ENCODE peak calls at places on chromosomes 2 and 18, in four cellular contexts. A is cardiac muscle cell; L is CD4-positive, CD25-positive, alpha-beta regulatory T cell; R is adrenal gland. H is an unnamed sample.

GRCh38 chr18:40355701-40356100 is 1599.3 kb upstream of the PIK3C3 start:
- DNase-seq in R (no peak), A (peak; percentile 21), L (no peak), H (no peak)

GRCh38 chr2:85648619-85649018 is 19.4 kb downstream of the SFTPB start:
- DNase-seq in R (no peak), A (peak; percentile 69), L (peak; percentile 57), H (no peak)

GRCh38 chr2:216473187-216473586 is 25.5 kb upstream of the RPL37A start:
- DNase-seq in L (no peak), A (no peak), R (no peak), H (no peak)

GRCh38 chr2:68809324-68810240 is 61.6 kb downstream of the BMP10 start:
- DNase-seq in L (no peak), A (no peak), R (no peak), H (no peak)

GRCh38 chr2:240217431-240218301 is 77.2 kb upstream of the OTOS start:
- DNase-seq in L (no peak), R (no peak), A (no peak), H (no peak)

GRCh38 chr2:1156526-1156925 is 205.9 kb downstream of the SNTG2 start:
- DNase-seq in L (no peak), A (no peak), R (no peak), H (no peak)

GRCh38 chr2:161134547-161135518 is 25.4 kb upstream of the TANK start:
- DNase-seq in A (peak; percentile 33), R (no peak), L (no peak), H (no peak)

GRCh38 chr2:149310349-149310748 is 20.0 kb upstream of the LYPD6 start:
- DNase-seq in R (no peak), L (no peak), A (no peak), H (no peak)

GRCh38 chr2:138559648-138560047 is 58.1 kb downstream of the SPOPL start:
- DNase-seq in L (no peak), A (no peak), R (no peak), H (no peak)

GRCh38 chr18:30967701-30968100 is 74.8 kb downstream of the DSC3 start:
- DNase-seq in L (no peak), R (no peak), A (no peak), H (no peak)

GRCh38 chr2:147033046-147033445 is 811.8 kb upstream of the ACVR2A start:
- DNase-seq in R (no peak), A (peak; percentile 25), L (no peak), H (no peak)

GRCh38 chr2:60356346-60356745 is 197.1 kb downstream of the BCL11A start:
- DNase-seq in R (no peak), A (no peak), L (no peak), H (no peak)

GRCh38 chr2:173354073-173354600 is 535 bp upstream of the CDCA7 start:
- DNase-seq in R (no peak), A (no peak), L (no peak), H (no peak)

GRCh38 chr2:54629914-54630609 is 93.4 kb upstream of the EML6 start:
- DNase-seq in R (peak; percentile 95), A (peak; percentile 46), L (no peak), H (no peak)

GRCh38 chr2:71746946-71747501 is 293.7 kb downstream of the DYSF start:
- DNase-seq in A (peak; percentile 55), R (peak; percentile 19), L (no peak), H (no peak)

GRCh38 chr2:168912466-168913170 is 11.5 kb downstream of the G6PC2 start:
- DNase-seq in R (peak; percentile 15), L (no peak), A (peak; percentile 53), H (no peak)

GRCh38 chr2:161165266-161165665 is 5.0 kb downstream of the TANK start:
- DNase-seq in R (no peak), A (peak; percentile 75), L (no peak), H (no peak)

GRCh38 chr2:240983361-240983995 is 14.9 kb upstream of the SNED1 start:
- DNase-seq in L (peak; percentile 48), R (no peak), A (peak; percentile 54), H (peak; percentile 27)

DNA sequence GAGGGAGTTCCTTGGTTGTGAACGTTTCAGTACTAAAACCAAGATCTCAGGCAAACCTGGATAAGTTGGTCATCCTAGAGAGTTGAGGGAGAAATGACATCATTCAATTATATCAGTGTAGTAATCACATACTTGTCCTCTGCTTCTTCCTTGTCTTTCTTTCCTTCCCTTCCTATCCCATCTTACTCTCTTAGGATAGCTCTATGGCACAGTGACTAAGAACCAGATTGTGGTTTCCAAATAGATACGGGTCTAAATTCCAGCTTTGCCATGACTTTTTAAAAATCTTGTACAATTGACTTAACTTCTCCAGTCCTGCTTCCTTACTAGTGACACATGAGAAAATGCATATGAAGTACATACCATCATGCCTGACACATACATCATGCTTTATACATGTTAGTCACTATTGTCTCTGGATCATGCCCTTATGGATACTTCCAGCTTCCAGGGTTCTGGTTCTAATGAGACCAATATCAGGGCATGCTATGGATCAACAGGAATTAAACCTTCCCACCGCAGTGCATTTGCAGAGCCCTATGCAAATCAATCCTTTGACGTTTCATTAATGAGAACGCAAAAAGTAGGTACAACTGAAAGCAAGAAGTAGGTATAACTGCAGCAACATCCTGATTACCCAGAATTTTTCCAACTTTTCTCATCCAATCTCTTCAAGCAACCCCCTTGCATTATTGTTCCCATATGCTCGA is 168.0 kb upstream of the KLF7 start:
- DNase-seq in L (no peak), R (no peak), A (peak; percentile 42), H (no peak)
- H3K4me1 ChIP-seq in L (peaks cover 5% of the 10 kb centered on the region), R (peaks cover 12% of the 10 kb centered on the region), A (peaks cover 13% of the 10 kb centered on the region), H (peaks cover 20% of the 10 kb centered on the region)

DNA sequence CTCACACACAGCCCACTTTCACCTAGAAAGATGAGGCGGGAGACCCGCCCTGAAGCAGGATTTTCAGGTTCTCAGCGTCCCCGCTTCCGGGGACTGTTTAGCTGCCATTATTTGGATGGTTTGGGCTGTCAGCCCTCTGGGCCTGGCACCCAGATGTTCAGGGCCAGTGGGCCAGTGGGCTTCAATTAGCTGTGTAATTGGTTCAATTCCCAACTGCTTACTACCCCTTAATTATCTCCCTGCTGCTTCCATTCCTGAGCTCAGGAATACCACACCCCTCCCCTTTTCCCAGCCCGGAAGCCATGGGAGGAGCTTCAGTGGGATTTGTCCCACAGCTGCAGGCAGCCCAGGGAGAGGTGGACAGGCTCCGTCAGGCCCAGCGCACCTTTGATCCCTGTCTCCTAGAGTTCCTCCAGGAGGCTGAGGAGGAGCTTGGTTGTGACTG is 114.1 kb upstream of the MYCN start:
- DNase-seq in A (no peak), L (no peak), R (no peak), H (no peak)
- H3K27ac ChIP-seq in A (no peak overlapping the region), L (no peak overlapping the region), R (no peak overlapping the region), H (no peak overlapping the region)

DNA sequence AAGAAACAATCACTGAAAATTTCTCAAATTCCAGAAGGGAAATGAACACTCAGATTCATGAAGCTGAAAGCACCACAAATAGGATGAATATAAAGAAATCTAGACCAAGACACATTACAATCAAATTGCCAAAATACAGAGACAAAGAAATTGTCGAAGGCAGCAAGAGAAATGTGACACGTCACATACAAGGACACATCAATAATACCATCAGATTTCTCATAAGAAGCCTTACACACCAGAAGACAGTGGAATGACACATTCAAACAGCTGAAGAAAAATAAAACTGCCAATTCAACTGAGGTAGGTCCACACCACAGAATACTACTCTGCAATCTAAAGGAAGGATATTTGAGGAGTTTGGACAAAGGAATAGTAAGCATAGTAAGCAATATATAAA is 27.4 kb downstream of the SRD5A2 start:
- DNase-seq in R (no peak), L (no peak), A (no peak), H (no peak)
- H3K9me3 ChIP-seq in R (no peaks in the 10 kb centered on the region), L (no peaks in the 10 kb centered on the region), A (no peaks in the 10 kb centered on the region), H (no peaks in the 10 kb centered on the region)

GRCh38 chr2:109230980-109231420 is 102.0 kb downstream of the SH3RF3 start:
- DNase-seq in L (no peak), R (no peak), A (no peak), H (no peak)
- H3K4me1 ChIP-seq in L (no peaks in the 10 kb centered on the region), R (peaks cover 7% of the 10 kb centered on the region), A (peaks cover 9% of the 10 kb centered on the region), H (no peaks in the 10 kb centered on the region)

DNA sequence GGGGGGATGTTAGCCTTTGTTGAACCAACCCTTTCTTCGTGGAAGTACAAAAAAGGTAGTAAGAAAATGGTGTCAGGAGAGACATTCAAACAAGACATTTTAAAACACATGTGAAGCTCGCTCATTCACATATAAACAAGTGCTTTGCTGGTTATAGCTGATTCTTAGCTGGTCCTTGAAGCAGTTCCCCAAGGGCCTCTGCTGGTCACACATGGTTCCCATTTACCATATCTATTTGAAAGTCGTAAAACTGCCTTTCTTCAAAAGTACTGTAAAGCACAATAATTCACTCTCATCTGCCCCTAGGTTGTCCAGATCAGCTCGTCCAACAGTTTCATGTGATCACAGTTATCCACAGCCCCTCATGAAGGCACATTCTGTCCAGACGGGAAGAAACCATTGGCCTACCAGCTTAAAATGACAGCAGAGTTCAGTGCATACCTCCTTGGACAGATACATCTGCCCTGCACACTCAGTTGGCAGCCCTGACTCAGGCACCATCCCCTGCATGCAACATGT is 107.9 kb upstream of the HAAO start:
- DNase-seq in R (no peak), L (no peak), A (no peak), H (no peak)
- H3K27ac ChIP-seq in R (no peak overlapping the region), L (no peak overlapping the region), A (no peak overlapping the region), H (no peak overlapping the region)

GRCh38 chr2:5164806-5165525 is 527.2 kb upstream of the SOX11 start:
- DNase-seq in A (peak; percentile 14), R (no peak), L (no peak), H (no peak)
- H3K9me3 ChIP-seq in A (no peaks in the 10 kb centered on the region), R (no peaks in the 10 kb centered on the region), L (peaks cover 3% of the 10 kb centered on the region), H (no peaks in the 10 kb centered on the region)

GRCh38 chr2:96209011-96209728 is 543 bp upstream of the STARD7 start:
- DNase-seq in L (no peak), R (peak; percentile 53), A (no peak), H (no peak)
- H3K4me1 ChIP-seq in L (peaks cover 49% of the 10 kb centered on the region), R (peaks cover 33% of the 10 kb centered on the region), A (peaks cover 22% of the 10 kb centered on the region), H (peaks cover 24% of the 10 kb centered on the region)

DNA sequence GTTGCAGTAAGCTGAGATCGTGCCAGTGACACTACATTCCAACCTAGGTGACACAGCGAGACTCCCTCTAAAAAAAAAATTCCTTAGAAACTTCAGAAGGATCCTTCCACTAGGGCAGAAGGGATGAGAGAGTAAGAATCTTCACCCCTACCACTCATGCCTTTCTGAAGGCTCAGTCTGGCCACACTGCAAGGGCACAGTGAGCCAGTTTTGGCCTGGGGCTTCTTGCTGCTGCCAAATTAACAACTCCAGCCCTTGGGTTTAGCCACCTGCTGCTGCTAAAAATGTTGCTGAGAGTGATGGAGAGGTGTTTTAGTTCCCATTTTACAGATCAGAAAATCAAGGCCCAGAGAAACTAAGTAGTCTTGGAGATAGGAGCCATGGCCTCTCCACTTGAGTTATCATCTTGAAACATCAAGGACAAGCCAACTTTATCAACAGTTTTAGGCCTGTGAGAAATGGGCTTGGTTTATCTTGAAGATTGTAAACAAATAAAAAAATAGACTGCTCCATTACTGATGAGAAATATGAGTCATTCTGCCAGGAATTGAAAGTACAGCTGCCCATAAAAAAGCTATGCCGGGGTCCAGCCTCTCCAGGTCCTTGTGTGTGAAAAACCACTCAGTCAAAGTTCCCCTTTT is 31.9 kb upstream of the CASP8 start:
- DNase-seq in R (no peak), A (no peak), L (peak; percentile 49), H (no peak)
- H3K27ac ChIP-seq in R (no peak overlapping the region), A (no peak overlapping the region), L (no peak overlapping the region), H (peak overlapping the region; percentile 15)

DNA sequence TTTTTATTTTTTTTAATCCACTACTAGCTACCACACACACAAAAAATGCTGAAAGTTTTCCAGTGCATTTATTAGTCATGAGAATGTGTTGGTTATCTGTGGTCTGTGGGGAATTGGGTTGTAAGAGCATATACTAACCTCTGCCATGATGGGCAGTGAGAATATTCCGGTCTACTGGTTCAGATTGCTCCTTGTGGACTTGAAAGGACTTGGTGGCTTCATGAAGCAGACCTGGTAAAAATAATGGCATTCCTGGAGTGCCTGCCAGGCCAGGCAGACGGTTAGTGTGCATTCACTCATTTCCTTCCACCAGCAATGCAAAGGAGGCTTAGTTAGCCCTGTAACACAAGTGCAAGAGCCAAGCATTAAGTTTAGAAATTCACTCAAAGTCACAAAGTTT is 150.8 kb downstream of the THSD7B start:
- DNase-seq in R (no peak), L (no peak), A (no peak), H (no peak)
- H3K9me3 ChIP-seq in R (no peaks in the 10 kb centered on the region), L (no peaks in the 10 kb centered on the region), A (no peaks in the 10 kb centered on the region), H (no peaks in the 10 kb centered on the region)